ENCODE peak calls at places on chromosomes 5 and 9, in eight cellular contexts. R is activated T-helper 9 cell treated with anti-CD3 and anti-CD28 coated beads, Interleukin-2, amount 50 U/mL, for 16 hours; V is sigmoid colon; T is GM06990; I is MCF 10A; C is central memory CD8-positive, alpha-beta T cell; M is amygdala; L is GM12865. W is an unnamed sample.
A peak's percentile ranks its signal among the peaks of the same experiment; 100 is the strongest.

GRCh38 chr5:93576994-93577575 is 3.9 kb downstream of the NR2F1-AS1 start:
- DNase-seq in M (no peak), C (no peak), T (no peak), V (no peak), I (no peak), L (no peak), R (no peak), W (no peak)

GRCh38 chr9:14203366-14204056 is 110.4 kb downstream of the NFIB start:
- DNase-seq in L (no peak), R (no peak), V (peak; percentile 88), C (no peak), T (no peak), I (no peak), M (peak; percentile 27), W (no peak)

GRCh38 chr9:124440786-124441185 is 9.5 kb upstream of the ADGRD2 start:
- DNase-seq in V (peak; percentile 14), L (no peak), I (no peak), M (no peak), T (no peak), R (no peak), C (no peak), W (no peak)

GRCh38 chr5:180156141-180156540 is 52.9 kb downstream of the RASGEF1C start:
- DNase-seq in T (no peak), V (peak; percentile 42), I (no peak), R (no peak), C (no peak), M (no peak), L (no peak), W (no peak)

GRCh38 chr5:103013933-103014552 is 105.9 kb downstream of the GIN1 start:
- DNase-seq in M (no peak), L (no peak), I (no peak), R (no peak), V (no peak), C (no peak), T (no peak), W (no peak)

GRCh38 chr5:107466233-107466769 is 204.4 kb downstream of the EFNA5 start:
- DNase-seq in I (peak; percentile 98), R (no peak), V (no peak), T (no peak), M (no peak), C (no peak), L (no peak), W (peak; percentile 95)

GRCh38 chr9:31045810-31046209 is 1338.6 kb upstream of the ACO1 start:
- DNase-seq in R (no peak), L (no peak), V (no peak), M (no peak), I (no peak), T (no peak), C (no peak), W (no peak)

GRCh38 chr5:133292300-133292699 is 240.5 kb downstream of the HSPA4 start:
- DNase-seq in R (no peak), C (no peak), I (peak; percentile 90), M (no peak), L (no peak), V (no peak), T (no peak), W (peak; percentile 93)

GRCh38 chr5:38497946-38498345 is 58.5 kb downstream of the LIFR start:
- DNase-seq in R (no peak), C (no peak), V (no peak), M (no peak), L (no peak), I (peak; percentile 14), T (no peak), W (no peak)

GRCh38 chr5:1386274-1386717 is 41.4 kb upstream of the CLPTM1L start:
- DNase-seq in R (peak; percentile 43), I (no peak), T (peak; percentile 74), L (peak; percentile 67), C (peak; percentile 80), V (no peak), M (no peak), W (no peak)

GRCh38 chr5:140794594-140795258 is at the start of gene PCDHA2:
- DNase-seq in L (no peak), R (no peak), T (no peak), V (no peak), M (no peak), I (no peak), C (no peak), W (no peak)

GRCh38 chr9:133995012-133995896 is 3.1 kb upstream of the VAV2 start:
- DNase-seq in M (no peak), L (peak; percentile 44), I (peak; percentile 36), C (no peak), T (no peak), V (no peak), R (no peak), W (no peak)

GRCh38 chr5:82939326-82939725 is 137.9 kb downstream of the TMEM167A start:
- DNase-seq in V (no peak), M (no peak), C (no peak), T (no peak), I (no peak), L (no peak), R (no peak), W (no peak)

GRCh38 chr5:67215592-67216471 is 19.2 kb upstream of the CD180 start:
- DNase-seq in I (no peak), L (peak; percentile 92), C (peak; percentile 68), R (peak; percentile 25), V (peak; percentile 85), T (peak; percentile 82), M (no peak), W (no peak)

GRCh38 chr5:78589928-78590327 is 58.6 kb downstream of the LHFPL2 start:
- DNase-seq in I (no peak), T (no peak), R (no peak), L (no peak), C (no peak), M (no peak), V (no peak), W (no peak)

GRCh38 chr9:115594551-115594950 is 476.6 kb upstream of the TNC start:
- DNase-seq in L (no peak), V (no peak), R (no peak), T (no peak), M (no peak), C (no peak), I (no peak), W (no peak)

GRCh38 chr9:90893706-90894105 is 92.1 kb downstream of the SYK start:
- DNase-seq in M (no peak), I (no peak), T (no peak), V (no peak), C (no peak), L (no peak), R (no peak), W (no peak)

GRCh38 chr9:120258096-120258495 is 321.9 kb downstream of the CDK5RAP2 start:
- DNase-seq in V (no peak), T (no peak), R (no peak), M (no peak), L (no peak), I (no peak), C (no peak), W (no peak)

GRCh38 chr5:21784487-21784886 is 1068.7 kb downstream of the CDH12 start:
- DNase-seq in M (no peak), I (no peak), T (no peak), L (no peak), R (no peak), C (no peak), V (no peak), W (no peak)

GRCh38 chr9:79812507-79813261 is 240.9 kb downstream of the TLE4 start:
- DNase-seq in C (no peak), I (no peak), T (peak; percentile 48), R (no peak), V (no peak), M (no peak), L (peak; percentile 59), W (no peak)

GRCh38 chr9:89277043-89277442 is 34.0 kb upstream of the CKS2 start:
- DNase-seq in V (no peak), T (no peak), C (no peak), I (no peak), R (no peak), L (no peak), M (no peak), W (no peak)

GRCh38 chr5:72191404-72191803 is 84.1 kb downstream of the MAP1B start:
- DNase-seq in C (no peak), L (no peak), I (no peak), M (no peak), R (no peak), T (no peak), V (no peak), W (no peak)

GRCh38 chr9:131960311-131960710 is 119.4 kb downstream of the MED27 start:
- DNase-seq in L (no peak), T (no peak), V (no peak), C (no peak), M (no peak), I (peak; percentile 29), R (no peak), W (no peak)

GRCh38 chr9:98101868-98102273 is 17.2 kb downstream of the TRIM14 start:
- DNase-seq in L (peak; percentile 98), I (no peak), M (no peak), T (peak; percentile 81), V (no peak), R (peak; percentile 58), C (peak; percentile 82), W (no peak)

GRCh38 chr5:10935536-10935935 is 174.5 kb upstream of the DAP start:
- DNase-seq in R (no peak), L (no peak), M (no peak), T (no peak), C (no peak), V (no peak), I (no peak), W (no peak)

GRCh38 chr9:116151966-116152381 is 1.6 kb upstream of the PAPPA start:
- DNase-seq in I (peak; percentile 63), V (no peak), L (no peak), C (no peak), R (no peak), M (no peak), T (no peak), W (no peak)

GRCh38 chr9:134344068-134344820 is 18.0 kb downstream of the RXRA start:
- DNase-seq in V (peak; percentile 87), I (no peak), M (no peak), R (no peak), T (no peak), L (no peak), C (no peak), W (no peak)

GRCh38 chr5:93497101-93497500 is 83.9 kb downstream of the NR2F1-AS1 start:
- DNase-seq in T (no peak), V (no peak), C (no peak), M (no peak), R (no peak), I (no peak), L (no peak), W (no peak)

GRCh38 chr5:149128023-149128875 is 13.0 kb upstream of the ABLIM3 start:
- DNase-seq in M (no peak), L (peak; percentile 17), T (no peak), C (no peak), R (no peak), I (peak; percentile 80), V (no peak), W (no peak)

GRCh38 chr5:65482727-65483473 is 1.2 kb upstream of the ADAMTS6 start:
- DNase-seq in L (peak; percentile 23), C (no peak), I (peak; percentile 49), M (no peak), V (no peak), R (no peak), T (no peak), W (no peak)

GRCh38 chr5:157456301-157456700 is 3.7 kb upstream of the NIPAL4 start:
- DNase-seq in T (no peak), I (no peak), V (no peak), L (no peak), R (no peak), C (no peak), M (peak; percentile 87), W (no peak)

GRCh38 chr9:92774274-92774673 is 9.6 kb upstream of the BICD2 start:
- DNase-seq in V (no peak), R (no peak), M (no peak), C (no peak), L (no peak), I (peak; percentile 73), T (no peak), W (no peak)

GRCh38 chr5:54820346-54820745 is 165.0 kb downstream of the ESM1 start:
- DNase-seq in M (no peak), V (no peak), C (no peak), I (peak; percentile 30), T (no peak), L (no peak), R (no peak), W (no peak)

GRCh38 chr9:130311019-130311773 is 45.6 kb downstream of the HMCN2 start:
- DNase-seq in R (no peak), L (no peak), M (no peak), T (no peak), I (no peak), V (no peak), C (no peak), W (no peak)

W was measured in RWPE2.